ENCODE peak calls at places on chromosomes 1 and 21, in five cellular contexts. E is Calu3, R is AG10803, Q is dorsolateral prefrontal cortex, H is H9. X is an unnamed sample.

GRCh38 chr1:169999357-169999756 is 75.1 kb downstream of the KIFAP3 start:
- DNase-seq in E (no peak), R (peak), Q (no peak), H (no peak), X (no peak)

GRCh38 chr21:46125846-46126301 is 28.0 kb downstream of the COL6A2 start:
- DNase-seq in E (no peak), R (no peak), Q (peak), H (peak), X (peak)

GRCh38 chr1:209248649-209249279 is 334.8 kb upstream of the CAMK1G start:
- DNase-seq in E (peak), R (peak), Q (peak), H (peak), X (peak)

GRCh38 chr1:85495556-85495955 is 30.6 kb upstream of the DDAH1 start:
- DNase-seq in E (peak), R (peak), Q (no peak), H (no peak), X (peak)

GRCh38 chr1:63813829-63814277 is 40.0 kb downstream of the ROR1 start:
- DNase-seq in E (no peak), R (peak), Q (no peak), H (no peak), X (no peak)

GRCh38 chr1:119410977-119411376 is 4.0 kb upstream of the HSD3B2 start:
- DNase-seq in E (no peak), R (no peak), Q (no peak), H (no peak), X (no peak)

GRCh38 chr1:2543543-2544092 is 12.6 kb upstream of the TNFRSF14 start:
- DNase-seq in E (no peak), R (peak), Q (peak), H (no peak), X (no peak)

GRCh38 chr1:234605983-234606730 is 3.8 kb downstream of the IRF2BP2 start:
- DNase-seq in E (peak), R (peak), Q (no peak), H (no peak), X (no peak)

GRCh38 chr1:108831225-108831624 is 25.7 kb downstream of the AKNAD1 start:
- DNase-seq in E (no peak), R (peak), Q (no peak), H (no peak), X (no peak)

DNA sequence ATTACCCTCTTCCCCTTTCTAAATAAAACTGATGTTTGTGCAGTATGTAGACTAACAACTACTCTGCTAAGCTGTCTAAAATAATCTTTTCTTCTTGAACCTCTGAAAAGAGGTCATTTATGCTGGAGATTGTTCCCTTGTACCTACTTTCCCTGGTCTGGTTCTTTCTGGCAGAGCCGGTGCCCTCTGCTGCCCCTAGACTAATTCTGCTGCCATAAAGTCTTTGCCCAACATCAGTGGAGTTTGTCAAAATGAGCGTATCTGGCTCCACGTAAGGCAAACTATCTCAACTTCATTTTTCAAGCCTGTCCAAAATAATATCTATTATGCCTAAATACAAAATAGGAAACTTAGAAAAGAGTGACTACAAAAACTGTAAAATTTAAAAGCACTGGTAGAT is 30.9 kb upstream of the ANGPTL7 start:
- DNase-seq in E (no peak), R (no peak), Q (no peak), H (no peak), X (no peak)
- TF ChIP-seq CTCF in E (no peak), R (no peak), Q (no peak), H (no peak), X (no peak)

DNA sequence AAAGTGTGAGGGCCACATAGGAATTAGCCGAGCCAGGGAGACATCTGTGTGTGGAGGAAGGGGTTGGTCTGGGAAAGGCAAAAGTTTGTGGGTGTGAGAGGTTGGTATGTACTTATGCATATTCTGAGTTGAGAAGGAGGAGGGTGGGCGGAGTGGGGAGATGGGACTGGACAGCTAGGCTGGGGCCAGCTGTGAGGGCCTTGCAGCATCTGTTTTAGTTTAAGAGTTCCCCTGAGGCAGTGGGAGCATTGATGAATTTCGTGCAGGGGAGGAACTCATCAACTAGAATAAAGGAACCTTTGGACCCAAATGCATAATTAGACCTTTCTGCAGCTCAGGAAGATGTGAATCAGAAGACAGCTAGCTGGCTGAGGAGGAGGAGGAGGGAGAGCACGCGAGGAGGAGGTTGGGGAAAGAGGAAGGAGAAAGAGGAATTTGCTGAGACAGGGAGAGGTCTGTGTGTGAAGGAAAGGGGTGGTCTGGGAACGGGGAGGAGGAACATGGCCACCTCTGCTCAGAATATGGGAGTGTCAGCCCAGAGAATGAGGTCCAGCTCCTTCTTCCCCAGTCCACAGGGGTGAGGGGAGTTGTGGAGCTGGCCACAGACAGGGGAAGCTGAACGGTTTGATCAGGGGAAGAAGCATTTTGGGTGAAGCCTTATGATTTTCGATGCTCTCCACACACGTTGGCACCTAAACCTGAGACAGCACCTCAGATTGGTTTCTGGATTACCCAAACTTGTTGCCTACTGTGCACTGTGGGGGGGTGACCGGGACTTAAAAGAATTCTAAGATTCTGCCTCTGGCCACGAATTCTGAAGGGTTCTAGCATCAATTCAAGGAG is 27.8 kb downstream of the MYOG start:
- DNase-seq in E (no peak), R (peak), Q (no peak), H (no peak), X (no peak)
- TF ChIP-seq CTCF in E (no peak), R (no peak), Q (no peak), H (no peak), X (no peak)

DNA sequence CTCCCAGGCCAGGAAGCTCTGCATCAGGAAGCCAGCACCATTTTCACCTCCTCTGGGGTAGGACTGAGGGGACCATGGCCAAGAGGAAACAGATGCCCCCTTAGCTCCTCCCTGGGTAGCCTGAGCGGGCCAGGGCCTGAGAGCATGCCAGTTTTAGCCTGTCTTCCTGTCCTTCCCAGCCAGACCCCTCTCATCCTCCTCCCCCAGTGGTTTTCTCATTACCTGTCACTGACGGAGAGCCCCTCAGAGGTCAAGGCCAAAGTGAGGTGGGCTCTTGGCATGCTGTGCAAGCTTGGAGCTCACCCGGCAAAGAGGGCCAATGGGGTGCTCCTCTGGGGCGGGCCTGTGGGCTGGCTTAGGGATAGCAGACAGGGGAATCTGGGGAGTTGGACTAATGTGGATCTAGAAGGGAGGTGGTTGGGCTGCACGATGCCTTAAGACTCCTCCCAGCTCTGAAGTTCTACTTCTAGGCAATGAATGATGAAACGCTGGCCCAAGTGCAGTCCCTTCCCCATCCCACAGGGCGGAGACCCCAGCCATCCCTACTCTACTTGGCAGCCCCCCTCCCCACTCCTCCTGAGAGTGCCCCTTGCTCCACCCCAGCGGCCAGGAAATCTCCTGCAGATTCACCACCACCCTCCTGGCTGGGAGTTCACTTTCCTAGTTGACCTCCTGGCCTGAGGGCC is 9.5 kb upstream of the LMNA start:
- DNase-seq in E (no peak), R (peak), Q (no peak), H (peak), X (no peak)
- TF ChIP-seq CTCF in E (no peak), R (peak), Q (no peak), H (peak), X (no peak)

DNA sequence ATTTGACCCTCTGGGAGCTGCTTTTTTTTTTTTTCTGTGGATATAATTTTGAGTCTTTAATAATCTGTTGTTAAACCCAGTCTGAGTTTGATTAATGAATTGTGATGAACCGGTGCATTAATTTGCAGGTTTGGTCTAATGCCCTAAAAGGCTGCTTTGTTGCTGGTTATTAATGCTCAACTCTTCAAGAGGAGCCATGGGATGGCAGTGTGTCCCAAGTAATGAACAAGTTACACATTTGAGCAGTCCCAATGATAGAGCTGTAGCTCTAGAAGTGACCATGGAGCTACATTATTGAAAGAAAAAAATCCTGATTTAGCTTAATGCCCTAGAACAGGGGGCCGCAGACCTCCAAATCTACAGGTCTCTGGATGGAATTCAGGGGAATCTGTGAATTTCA is 53.1 kb downstream of the RWDD3 start:
- DNase-seq in E (peak), R (no peak), Q (no peak), H (no peak), X (no peak)
- TF ChIP-seq CTCF in E (no peak), R (no peak), Q (no peak), H (no peak), X (peak)

GRCh38 chr1:17425806-17426205 is 13.7 kb downstream of the RCC2 start:
- DNase-seq in E (no peak), R (no peak), Q (no peak), H (no peak), X (no peak)

GRCh38 chr1:17423781-17424245 is 15.7 kb downstream of the RCC2 start:
- DNase-seq in E (no peak), R (peak), Q (no peak), H (no peak), X (no peak)

GRCh38 chr1:17420361-17420760 is 19.1 kb downstream of the RCC2 start:
- DNase-seq in E (no peak), R (no peak), Q (no peak), H (no peak), X (no peak)

GRCh38 chr1:17419626-17420328 is 19.7 kb downstream of the RCC2 start:
- DNase-seq in E (peak), R (peak), Q (peak), H (peak), X (peak)

GRCh38 chr1:17422461-17422860 is 17.0 kb downstream of the RCC2 start:
- DNase-seq in E (no peak), R (no peak), Q (no peak), H (no peak), X (no peak)
- TF ChIP-seq CTCF in E (no peak), R (no peak), Q (no peak), H (no peak), X (no peak)

GRCh38 chr1:79353224-79353623 is 346.7 kb upstream of the ADGRL4 start:
- DNase-seq in E (peak), R (peak), Q (no peak), H (no peak), X (no peak)
- TF ChIP-seq CTCF in E (peak), R (peak), Q (no peak), H (peak), X (peak)

GRCh38 chr1:246582301-246583055 is 16.2 kb downstream of the CNST start:
- DNase-seq in E (no peak), R (no peak), Q (no peak), H (no peak), X (no peak)

GRCh38 chr1:246580497-246581047 is 14.3 kb downstream of the CNST start:
- DNase-seq in E (no peak), R (no peak), Q (no peak), H (no peak), X (no peak)

GRCh38 chr1:246579818-246580217 is 13.6 kb downstream of the CNST start:
- DNase-seq in E (no peak), R (peak), Q (no peak), H (no peak), X (no peak)

GRCh38 chr1:246583448-246584185 is 17.4 kb downstream of the CNST start:
- DNase-seq in E (no peak), R (peak), Q (no peak), H (no peak), X (no peak)

DNA sequence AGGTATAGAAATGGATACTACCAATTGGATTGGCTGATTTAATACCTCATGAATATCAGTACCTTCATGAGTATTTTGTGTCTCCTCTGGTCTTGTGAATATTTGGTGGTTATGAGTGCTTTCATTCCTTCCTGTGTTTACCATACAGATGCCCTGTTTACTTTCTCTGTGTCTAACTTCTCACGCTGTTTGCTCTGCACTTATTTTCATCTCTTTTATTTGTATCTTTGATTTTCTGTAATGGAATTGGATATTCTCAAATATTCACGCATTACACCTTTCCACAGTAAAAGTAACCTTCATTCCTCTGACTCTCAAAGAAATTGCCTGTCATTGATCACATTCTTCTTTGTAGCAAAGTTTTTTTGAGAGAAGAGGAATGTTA is 16.8 kb downstream of the CNST start:
- DNase-seq in E (no peak), R (no peak), Q (no peak), H (no peak), X (no peak)
- TF ChIP-seq CTCF in E (no peak), R (no peak), Q (no peak), H (no peak), X (no peak)

GRCh38 chr21:36877741-36878140 is 88.7 kb downstream of the HLCS start:
- DNase-seq in E (no peak), R (no peak), Q (no peak), H (no peak), X (no peak)

GRCh38 chr21:36879827-36880226 is 86.6 kb downstream of the HLCS start:
- DNase-seq in E (no peak), R (no peak), Q (no peak), H (no peak), X (no peak)

GRCh38 chr21:36882776-36883175 is 83.7 kb downstream of the HLCS start:
- DNase-seq in E (no peak), R (peak), Q (no peak), H (no peak), X (no peak)

GRCh38 chr21:36883532-36884486 is 82.7 kb downstream of the HLCS start:
- DNase-seq in E (no peak), R (no peak), Q (no peak), H (no peak), X (no peak)

DNA sequence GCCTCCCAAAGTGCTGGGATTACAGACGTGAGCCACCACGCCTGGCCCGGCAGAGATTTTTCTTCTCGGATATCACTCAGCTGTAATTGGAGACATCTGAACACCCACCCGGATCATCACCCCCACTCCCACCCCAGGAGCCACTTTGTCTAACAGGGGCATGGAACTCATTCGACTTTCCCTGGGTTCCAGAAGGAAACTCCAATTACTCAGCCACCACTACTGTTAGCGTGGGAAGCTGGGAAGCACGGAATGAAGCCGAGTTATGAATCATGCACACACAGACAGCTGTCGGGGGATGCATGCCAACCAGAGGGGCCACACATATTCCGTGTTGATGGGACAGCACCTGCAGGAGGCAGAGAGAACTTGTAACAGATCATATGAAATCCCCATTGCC is 85.2 kb downstream of the HLCS start:
- DNase-seq in E (no peak), R (peak), Q (peak), H (no peak), X (no peak)
- TF ChIP-seq CTCF in E (no peak), R (no peak), Q (no peak), H (no peak), X (no peak)

DNA sequence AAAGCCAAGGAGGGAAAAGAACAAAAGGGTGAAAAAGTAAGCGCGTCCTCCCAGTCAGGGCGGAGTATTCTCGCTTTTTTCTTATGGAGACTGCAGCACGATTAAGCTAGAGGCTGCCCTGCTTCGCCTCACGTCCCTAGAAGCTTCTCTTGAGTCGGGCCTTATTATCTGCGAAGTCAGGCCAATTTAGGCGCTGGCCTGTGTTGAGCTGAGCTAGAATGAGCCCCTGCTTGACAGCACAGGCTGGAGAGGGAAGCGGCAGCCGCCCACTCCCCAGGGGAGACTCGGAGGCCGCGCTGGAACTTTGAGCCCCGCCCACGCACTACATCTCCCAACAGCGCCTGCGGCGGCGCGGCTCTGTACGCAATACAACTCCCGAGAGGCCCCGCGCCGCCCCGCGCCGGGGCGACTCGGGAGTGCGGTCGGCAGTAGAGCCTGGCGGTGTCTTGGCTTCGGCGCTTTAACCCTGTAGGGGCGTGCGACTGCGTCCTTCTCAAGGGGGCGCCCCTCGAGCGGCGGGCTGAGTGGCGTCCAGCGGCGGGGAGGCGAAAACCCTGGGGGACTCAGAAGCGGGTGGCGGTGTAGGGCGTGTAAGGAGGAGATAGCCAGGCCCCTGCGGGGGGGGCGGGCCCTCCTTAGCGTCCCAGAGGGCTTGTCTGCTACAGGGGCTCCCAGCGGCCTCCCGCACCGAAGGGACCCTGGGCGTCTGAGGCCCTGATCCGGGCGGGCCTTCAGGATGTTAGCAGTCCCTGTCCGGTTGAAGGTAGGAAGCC is 888 bp downstream of the ZNF436 start:
- DNase-seq in E (peak), R (peak), Q (peak), H (peak), X (no peak)
- TF ChIP-seq CTCF in E (peak), R (peak), Q (no peak), H (peak), X (peak)

GRCh38 chr1:155966135-155966534 is 12.2 kb downstream of the ARHGEF2 start:
- DNase-seq in E (no peak), R (no peak), Q (no peak), H (no peak), X (no peak)
- TF ChIP-seq CTCF in E (no peak), R (no peak), Q (peak), H (peak), X (peak)